ENCODE peak calls at places on chromosomes 11 and 22, in five cellular contexts. P is pancreas, N is mucosa of descending colon, D is RWPE2, U is lower lobe of right lung. E is an unnamed sample.

GRCh38 chr11:60396790-60397189 is 531 bp downstream of the MS4A14 start:
- ATAC-seq in P (peak), N (peak), D (no peak), U (peak), E (no peak)

GRCh38 chr11:114232400-114233070 is 63.7 kb upstream of the NNMT start:
- ATAC-seq in P (no peak), N (peak), D (peak), U (peak), E (peak)

GRCh38 chr11:86046111-86046510 is 22.8 kb downstream of the PICALM start:
- ATAC-seq in P (no peak), N (no peak), D (no peak), U (no peak), E (no peak)

GRCh38 chr11:111410951-111411350 is 31.9 kb upstream of the POU2AF1 start:
- ATAC-seq in P (no peak), N (no peak), D (no peak), U (no peak), E (no peak)

GRCh38 chr11:2462986-2463765 is 18.4 kb downstream of the KCNQ1 start:
- ATAC-seq in P (peak), N (peak), D (peak), U (peak), E (no peak)

GRCh38 chr22:40399661-40400060 is 29.3 kb downstream of the SGSM3 start:
- ATAC-seq in P (no peak), N (no peak), D (no peak), U (no peak), E (no peak)

GRCh38 chr22:36081023-36081431 is 52.4 kb upstream of the RBFOX2 start:
- ATAC-seq in P (peak), N (peak), D (no peak), U (no peak), E (peak)

GRCh38 chr22:38870312-38870741 is 1.7 kb downstream of the CBX6 start:
- ATAC-seq in P (peak), N (peak), D (peak), U (peak), E (peak)

GRCh38 chr11:60950933-60951610 is 904 bp downstream of the SLC15A3 start:
- ATAC-seq in P (peak), N (peak), D (no peak), U (peak), E (peak)

GRCh38 chr11:44623716-44624491 is 58.4 kb downstream of the CD82 start:
- ATAC-seq in P (no peak), N (no peak), D (no peak), U (no peak), E (no peak)

GRCh38 chr22:30180616-30181015 is 65.9 kb downstream of the LIF start:
- ATAC-seq in P (no peak), N (no peak), D (no peak), U (no peak), E (no peak)

DNA sequence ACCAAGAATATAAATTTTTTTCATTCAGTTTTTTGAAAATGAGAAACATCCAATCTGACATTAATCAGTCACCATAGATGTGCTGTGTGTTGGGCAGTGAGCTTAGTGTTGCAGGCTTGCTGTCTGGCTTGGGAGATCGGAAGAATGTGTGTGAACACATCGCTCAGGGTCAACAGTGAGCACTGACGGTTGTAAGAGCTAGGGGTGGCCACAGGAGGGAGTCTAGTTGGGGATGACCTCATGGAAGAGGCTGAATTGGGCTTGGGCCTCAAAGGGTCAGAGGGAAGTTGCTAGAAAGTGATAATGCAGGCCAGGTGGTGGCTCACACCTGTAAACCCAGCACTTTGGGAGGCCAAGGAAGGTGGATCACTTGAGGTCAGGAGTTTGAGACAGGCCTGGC is 375.4 kb downstream of the DDX10 start:
- ATAC-seq in P (no peak), N (no peak), D (no peak), U (no peak), E (no peak)
- TF ChIP-seq CTCF in P (no peak), N (no peak), D (peak), U (no peak), E (no peak)

DNA sequence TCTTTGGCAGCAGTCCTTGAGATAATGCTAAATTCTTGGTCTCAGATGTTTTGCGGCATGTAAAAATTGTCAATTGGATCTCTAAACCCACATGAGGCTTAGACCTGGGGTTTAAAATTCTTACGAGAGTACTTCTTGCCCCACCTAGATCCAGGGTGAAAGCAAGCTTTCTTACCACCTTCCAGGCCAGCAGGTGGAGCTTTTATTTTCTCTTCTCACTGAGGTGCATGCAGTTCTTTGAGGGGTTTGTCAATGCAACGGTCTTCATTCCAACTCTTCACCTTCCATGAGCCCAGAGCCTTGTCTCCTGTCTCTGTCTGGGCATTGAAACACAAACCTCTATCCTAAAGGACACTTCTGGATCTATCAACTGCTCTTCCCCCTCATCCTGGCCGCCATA is 154.1 kb downstream of the MYO18B start:
- ATAC-seq in P (no peak), N (no peak), D (no peak), U (no peak), E (no peak)
- TF ChIP-seq CTCF in P (no peak), N (no peak), D (no peak), U (no peak), E (no peak)

GRCh38 chr11:115707180-115707905 is 203.1 kb upstream of the CADM1 start:
- ATAC-seq in P (peak), N (peak), D (no peak), U (peak), E (no peak)

GRCh38 chr11:115701284-115701875 is 197.2 kb upstream of the CADM1 start:
- ATAC-seq in P (no peak), N (no peak), D (no peak), U (peak), E (no peak)

GRCh38 chr11:115711021-115711420 is 206.8 kb upstream of the CADM1 start:
- ATAC-seq in P (no peak), N (no peak), D (no peak), U (no peak), E (no peak)

GRCh38 chr11:115709297-115709696 is 205.1 kb upstream of the CADM1 start:
- ATAC-seq in P (peak), N (peak), D (no peak), U (peak), E (no peak)

GRCh38 chr11:115706735-115707134 is 202.5 kb upstream of the CADM1 start:
- ATAC-seq in P (peak), N (no peak), D (no peak), U (no peak), E (no peak)
- TF ChIP-seq CTCF in P (no peak), N (no peak), D (no peak), U (no peak), E (no peak)

GRCh38 chr11:65425105-65425970 is 2.7 kb downstream of the NEAT1 start:
- ATAC-seq in P (no peak), N (no peak), D (no peak), U (no peak), E (no peak)
- TF ChIP-seq CTCF in P (no peak), N (no peak), D (no peak), U (peak), E (no peak)

GRCh38 chr11:76469141-76469540 is 24.3 kb downstream of the EMSY start:
- ATAC-seq in P (no peak), N (no peak), D (no peak), U (no peak), E (no peak)
- TF ChIP-seq CTCF in P (no peak), N (no peak), D (no peak), U (no peak), E (no peak)

GRCh38 chr11:93783767-93784151 is 323 bp upstream of the MED17 start:
- ATAC-seq in P (peak), N (peak), D (peak), U (peak), E (peak)
- TF ChIP-seq CTCF in P (no peak), N (no peak), D (no peak), U (no peak), E (no peak)

E was measured in gastroesophageal sphincter.